ENCODE peak calls at places on chromosome 14, in ten cellular contexts. U is PC-9, L is ovary, A is GM12878, Z is heart right ventricle, M is stomach, T is MM.1S, B is HCT116, X is breast epithelium, I is pancreas. Q is an unnamed sample.

GRCh38 chr14:95765016-95765415 is 51.1 kb upstream of the TCL1A start:
- DNase-seq in T (no peak), Z (no peak), I (no peak), B (no peak), U (no peak), M (no peak), A (no peak), X (no peak), L (no peak), Q (no peak)

GRCh38 chr14:76351941-76352340 is 24.0 kb upstream of the ESRRB start:
- DNase-seq in L (no peak), B (no peak), Z (no peak), M (no peak), I (no peak), U (no peak), T (no peak), X (no peak), A (no peak), Q (no peak)

GRCh38 chr14:88695873-88696272 is 96.9 kb downstream of the EML5 start:
- DNase-seq in M (no peak), T (no peak), U (no peak), L (no peak), I (no peak), X (no peak), Z (no peak), B (no peak), A (no peak), Q (no peak)

GRCh38 chr14:73762375-73762822 is 48.2 kb upstream of the PNMA1 start:
- DNase-seq in B (no peak), Z (no peak), U (no peak), T (peak; percentile 59), I (no peak), L (no peak), M (no peak), A (peak; percentile 79), X (no peak), Q (peak; percentile 72)

GRCh38 chr14:95299271-95299670 is 20.4 kb downstream of the CLMN start:
- DNase-seq in T (no peak), M (no peak), A (no peak), L (no peak), U (no peak), I (no peak), Z (no peak), B (no peak), X (no peak), Q (no peak)

GRCh38 chr14:22850944-22851790 is 14.8 kb downstream of the MMP14 start:
- DNase-seq in I (peak; percentile 81), M (peak; percentile 92), B (no peak), L (peak; percentile 94), Z (peak; percentile 89), X (peak; percentile 78), U (no peak), T (no peak), A (no peak), Q (no peak)

GRCh38 chr14:22375321-22375930 is 213.6 kb downstream of the DAD1 start:
- DNase-seq in X (no peak), B (peak; percentile 53), M (no peak), I (no peak), U (peak; percentile 37), Z (no peak), L (no peak), A (no peak), T (peak; percentile 55), Q (no peak)

GRCh38 chr14:60061371-60061770 is 30.4 kb upstream of the PCNX4 start:
- DNase-seq in L (no peak), Z (no peak), U (peak; percentile 71), M (no peak), I (no peak), A (no peak), X (no peak), B (no peak), T (no peak), Q (no peak)

DNA sequence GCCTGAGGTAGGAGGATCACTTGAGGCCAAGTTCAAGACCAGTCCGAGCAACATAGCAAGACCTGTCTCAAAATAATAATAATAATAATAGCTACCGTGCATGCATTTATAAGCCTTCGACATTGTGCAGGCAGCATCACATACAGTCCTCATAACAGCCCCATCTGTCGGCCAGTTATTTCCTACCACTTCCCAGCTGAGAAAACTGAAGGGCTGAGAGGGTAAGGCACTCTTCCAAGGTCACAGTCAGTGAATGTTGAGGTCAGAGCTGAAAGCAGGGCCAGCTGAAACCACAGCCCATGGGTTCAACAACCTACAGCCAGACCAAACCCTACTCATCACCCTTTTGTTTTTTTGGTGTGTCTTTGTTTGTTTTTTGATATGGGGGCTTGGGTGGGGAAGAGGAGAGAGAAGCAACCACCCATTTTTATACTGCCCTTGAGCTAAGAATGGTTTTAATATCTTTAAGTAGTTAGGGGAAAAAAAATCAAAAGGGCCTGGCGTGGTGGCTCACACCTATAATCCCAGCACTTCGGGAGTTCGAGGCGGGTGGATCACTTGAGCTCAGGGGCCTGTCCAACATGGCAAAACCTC is 16.8 kb upstream of the ITPK1 start:
- DNase-seq in A (no peak), T (peak; percentile 8), Z (no peak), L (no peak), U (no peak), B (no peak), I (peak; percentile 75), M (peak; percentile 63), X (no peak), Q (no peak)
- TF ChIP-seq CTCF in A (peak; percentile 64), T (peak; percentile 37), Z (no peak), L (no peak), U (peak; percentile 28), B (peak; percentile 51), I (peak; percentile 24), M (no peak), X (no peak), Q (peak; percentile 66)

DNA sequence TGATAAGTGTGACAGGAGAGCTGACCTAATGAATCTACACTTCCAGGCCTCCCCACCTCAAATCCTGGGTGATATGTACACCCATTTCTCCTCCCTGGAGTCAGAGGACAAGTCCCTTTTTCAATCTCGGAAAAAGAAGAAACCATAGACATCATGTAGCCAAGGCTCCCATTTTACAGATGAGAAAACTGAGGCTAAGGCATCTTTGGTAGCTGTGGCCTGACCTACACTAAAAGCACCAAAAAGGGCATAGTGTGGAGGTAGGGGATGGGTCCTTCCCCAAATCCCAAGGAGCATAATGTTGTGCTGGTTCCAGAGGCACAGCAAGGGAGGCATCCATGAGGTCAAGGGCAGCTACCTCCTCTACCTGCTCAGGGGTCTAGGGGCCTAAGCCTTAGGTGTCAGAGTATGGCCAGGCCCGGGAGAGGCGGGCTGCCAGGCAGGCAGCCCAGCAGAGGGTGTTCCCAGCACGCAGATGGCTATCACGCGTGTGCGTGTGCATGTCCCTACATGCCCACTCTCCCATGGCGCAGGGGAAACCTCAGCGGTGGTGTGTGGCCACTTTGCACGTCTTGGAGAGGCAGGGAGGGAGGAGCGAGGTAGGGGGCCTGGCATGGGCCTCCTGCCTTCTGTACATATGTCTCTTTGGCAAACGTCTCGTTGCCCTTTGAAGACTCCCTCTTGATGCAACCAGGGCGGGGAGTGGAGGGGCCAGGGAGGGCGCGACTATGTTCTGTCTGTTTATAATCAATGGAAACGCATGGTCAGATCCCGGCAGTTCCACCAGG is 2.5 kb downstream of the PGF start:
- DNase-seq in A (no peak), M (no peak), I (no peak), B (no peak), U (no peak), X (no peak), L (no peak), T (no peak), Z (no peak), Q (no peak)
- H3K4me3 ChIP-seq in A (no peak overlapping the region), M (peak overlapping the region; percentile 56), I (no peak overlapping the region), B (no peak overlapping the region), U (no peak overlapping the region), X (peak overlapping the region; percentile 77), L (no peak overlapping the region), T (no peak overlapping the region), Z (peak overlapping the region; percentile 80), Q (no peak overlapping the region)

DNA sequence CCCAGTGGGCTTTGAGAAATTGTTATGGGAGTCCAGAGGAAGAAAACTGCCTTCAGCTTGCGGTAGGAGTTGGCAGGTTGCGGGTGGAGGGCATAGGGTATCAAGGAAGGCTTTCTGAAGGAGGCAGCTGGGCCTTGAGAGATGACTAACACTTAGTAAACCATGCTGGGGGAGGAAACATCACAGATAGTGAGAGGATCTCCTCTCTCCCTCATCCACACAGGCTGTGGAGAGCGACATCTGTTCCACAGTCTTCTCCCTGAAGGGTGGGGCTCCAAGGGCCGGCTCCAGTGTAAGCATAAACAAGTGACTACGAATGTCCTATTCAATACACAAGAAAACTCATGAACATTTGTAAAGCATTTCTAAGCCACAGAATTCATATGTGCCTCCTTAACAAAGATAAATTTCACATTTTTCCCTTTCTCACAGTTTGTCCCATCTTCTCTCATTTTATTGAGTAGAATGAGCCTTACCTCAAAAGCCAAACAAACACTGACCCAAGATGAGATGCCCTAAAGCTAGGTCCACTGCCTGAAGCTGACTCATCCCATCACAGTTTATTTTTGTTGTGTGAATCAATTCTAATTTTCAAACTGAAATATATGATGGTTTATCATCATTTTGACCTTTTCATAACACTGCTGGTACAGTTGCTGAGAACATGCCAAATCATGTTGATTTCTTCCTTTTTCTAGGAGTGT is 227.9 kb downstream of the SLC25A21 start:
- DNase-seq in X (no peak), A (no peak), L (no peak), T (no peak), M (no peak), Z (no peak), I (no peak), B (no peak), U (no peak), Q (no peak)
- H3K27me3 ChIP-seq in X (no peaks in the 10 kb centered on the region), A (no peaks in the 10 kb centered on the region), L (no peaks in the 10 kb centered on the region), T (no peaks in the 10 kb centered on the region), M (no peaks in the 10 kb centered on the region), Z (peaks cover 11% of the 10 kb centered on the region), I (no peaks in the 10 kb centered on the region), B (no peaks in the 10 kb centered on the region), U (no peaks in the 10 kb centered on the region), Q (no peaks in the 10 kb centered on the region)

DNA sequence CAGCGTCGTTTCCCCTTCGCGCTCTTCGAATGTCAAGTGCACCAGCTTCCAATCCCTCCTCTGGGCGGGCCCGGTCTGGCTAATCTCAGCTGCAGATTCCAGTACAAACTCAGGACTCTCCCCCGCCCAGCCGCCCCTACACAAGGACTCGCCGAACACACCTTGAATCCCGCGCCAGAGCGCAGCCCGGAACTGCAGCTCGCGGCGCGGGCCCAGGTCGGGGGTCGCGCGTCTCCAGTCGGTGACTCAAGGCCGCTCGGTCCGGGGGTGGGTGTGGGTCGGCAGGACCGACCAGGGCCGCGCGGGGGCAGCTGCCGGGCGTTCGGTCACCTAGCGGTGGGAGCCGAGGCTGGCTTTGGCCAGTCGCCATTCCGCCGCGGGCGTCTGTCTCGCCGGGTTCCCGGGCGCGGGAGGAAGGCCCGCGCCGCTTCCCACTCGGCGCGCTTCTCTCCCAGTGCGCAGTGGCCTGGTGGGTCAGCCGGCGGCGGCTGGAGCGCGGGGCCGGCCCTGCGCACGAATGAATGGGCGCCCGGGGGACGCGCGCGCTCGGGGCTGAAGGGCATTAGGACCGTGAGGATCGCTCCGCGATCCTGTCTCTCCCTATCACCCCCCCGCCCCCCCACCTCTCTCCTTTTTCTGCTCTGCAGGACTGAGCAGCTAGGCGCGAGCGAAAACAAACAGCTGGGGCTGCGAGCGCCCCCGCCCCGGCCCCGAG is at the start of gene GALNT16:
- DNase-seq in T (no peak), A (no peak), X (no peak), Z (peak; percentile 54), I (no peak), L (no peak), M (peak; percentile 38), U (no peak), B (no peak), Q (peak; percentile 29)
- TF ChIP-seq CTCF in T (no peak), A (no peak), X (no peak), Z (no peak), I (no peak), L (peak; percentile 8), M (no peak), U (no peak), B (no peak), Q (no peak)